ENCODE peak calls at places on chromosomes 16 and 17, in five cellular contexts. L is HepG2, U is GM12878, M is H1, W is K562. G is an unnamed sample.

GRCh38 chr16:17567455-17567854 is 96.7 kb upstream of the XYLT1 start:
- DNase-seq in W (no peak), L (no peak), U (no peak), M (no peak), G (no peak)

GRCh38 chr17:75875940-75876189 is 2.5 kb downstream of the TRIM47 start:
- DNase-seq in W (no peak), L (no peak), M (no peak), U (no peak), G (no peak)

GRCh38 chr17:8856869-8857575 is 10.5 kb downstream of the PIK3R6 start:
- DNase-seq in W (no peak), M (no peak), U (no peak), L (no peak), G (no peak)

GRCh38 chr16:2874584-2875362 is 8.2 kb upstream of the FLYWCH2 start:
- DNase-seq in M (no peak), U (peak), W (peak), L (peak), G (peak)

GRCh38 chr17:66915204-66915611 is 49.3 kb upstream of the CACNG4 start:
- DNase-seq in M (no peak), L (peak), W (no peak), U (no peak), G (peak)

GRCh38 chr17:69326302-69327059 is 452 bp downstream of the ABCA5 start:
- DNase-seq in L (peak), W (no peak), U (no peak), M (no peak), G (no peak)

GRCh38 chr17:50198026-50198669 is 3.3 kb downstream of the COL1A1 start:
- DNase-seq in L (peak), W (peak), M (no peak), U (no peak), G (peak)

GRCh38 chr17:3884188-3884587 is 8.7 kb downstream of the CAMKK1 start:
- DNase-seq in L (no peak), W (no peak), M (no peak), U (no peak), G (no peak)

GRCh38 chr16:55031481-55031880 is 100.8 kb downstream of the IRX5 start:
- DNase-seq in L (no peak), W (no peak), M (no peak), U (no peak), G (no peak)

GRCh38 chr16:87411375-87412271 is 19.5 kb downstream of the MAP1LC3B start:
- DNase-seq in M (no peak), W (no peak), U (no peak), L (no peak), G (no peak)

GRCh38 chr16:12609937-12610699 is 193.6 kb downstream of the CPPED1 start:
- DNase-seq in W (no peak), L (peak), M (no peak), U (no peak), G (no peak)

GRCh38 chr16:87562201-87562600 is 40.1 kb upstream of the JPH3 start:
- DNase-seq in M (no peak), W (no peak), U (no peak), L (no peak), G (no peak)

GRCh38 chr17:80835816-80836657 is 155.6 kb upstream of the CHMP6 start:
- DNase-seq in L (no peak), M (no peak), U (no peak), W (no peak), G (peak)

GRCh38 chr17:63840591-63841349 is 1.7 kb downstream of the SMARCD2 start:
- DNase-seq in M (no peak), U (no peak), W (no peak), L (no peak), G (no peak)

GRCh38 chr17:7186241-7186640 is 7.1 kb upstream of the ASGR1 start:
- DNase-seq in L (peak), U (no peak), W (peak), M (no peak), G (no peak)

GRCh38 chr17:82458885-82459424 is 414 bp downstream of the NARF start:
- DNase-seq in U (no peak), L (no peak), M (no peak), W (no peak), G (peak)

GRCh38 chr16:51048544-51048943 is 102.5 kb downstream of the SALL1 start:
- DNase-seq in U (no peak), L (no peak), M (no peak), W (peak), G (no peak)

GRCh38 chr16:87780385-87780989 is 14.7 kb upstream of the KLHDC4 start:
- DNase-seq in U (peak), W (peak), M (no peak), L (no peak), G (no peak)

GRCh38 chr17:56785396-56785795 is 48.3 kb downstream of the C17orf67 start:
- DNase-seq in L (no peak), U (no peak), M (no peak), W (no peak), G (no peak)

GRCh38 chr17:79926308-79927135 is 87.3 kb upstream of the CBX4 start:
- DNase-seq in U (no peak), W (no peak), M (no peak), L (peak), G (no peak)

GRCh38 chr16:82004651-82005490 is 6.4 kb downstream of the SDR42E1 start:
- DNase-seq in M (no peak), U (no peak), W (no peak), L (no peak), G (no peak)

GRCh38 chr16:58124601-58124915 is 4.6 kb downstream of the CFAP20 start:
- DNase-seq in L (no peak), U (no peak), M (no peak), W (no peak), G (no peak)

GRCh38 chr17:14203392-14203791 is 33.3 kb downstream of the CDRT15 start:
- DNase-seq in M (no peak), W (peak), L (no peak), U (no peak), G (no peak)

GRCh38 chr17:8537734-8538133 is 92.8 kb downstream of the MYH10 start:
- DNase-seq in W (no peak), L (no peak), M (no peak), U (no peak), G (no peak)

GRCh38 chr17:15414502-15415348 is 52.7 kb downstream of the CDRT4 start:
- DNase-seq in M (no peak), L (no peak), U (no peak), W (no peak), G (no peak)

GRCh38 chr17:28180449-28180848 is 138.0 kb downstream of the NLK start:
- DNase-seq in W (no peak), M (no peak), L (no peak), U (no peak), G (no peak)

GRCh38 chr17:59838196-59838911 is 54.4 kb downstream of the TUBD1 start:
- DNase-seq in M (no peak), W (peak), U (no peak), L (no peak), G (no peak)

GRCh38 chr17:44249501-44250246 is 18.3 kb downstream of the SLC4A1 start:
- DNase-seq in M (no peak), W (no peak), U (no peak), L (no peak), G (no peak)

GRCh38 chr16:31507929-31508705 is at the start of gene RUSF1:
- DNase-seq in U (peak), W (peak), M (peak), L (peak), G (peak)

GRCh38 chr17:60170835-60171752 is 21.3 kb downstream of the CA4 start:
- DNase-seq in U (no peak), M (no peak), W (peak), L (no peak), G (no peak)

GRCh38 chr17:52762147-52762793 is 603.8 kb upstream of the CA10 start:
- DNase-seq in W (no peak), L (no peak), M (no peak), U (no peak), G (no peak)

GRCh38 chr17:52756739-52757138 is 598.2 kb upstream of the CA10 start:
- DNase-seq in M (no peak), W (no peak), U (no peak), L (no peak), G (no peak)

GRCh38 chr17:52758481-52758880 is 600.0 kb upstream of the CA10 start:
- DNase-seq in U (no peak), W (no peak), L (no peak), M (no peak), G (no peak)

GRCh38 chr17:52762794-52763167 is 604.3 kb upstream of the CA10 start:
- DNase-seq in L (no peak), W (no peak), M (no peak), U (no peak), G (no peak)

GRCh38 chr17:52759864-52760263 is 601.4 kb upstream of the CA10 start:
- DNase-seq in M (no peak), U (no peak), W (no peak), L (no peak), G (no peak)
- TF ChIP-seq SP1 in M (no peak), U (no peak), W (no peak), L (no peak), G (no peak)

GRCh38 chr16:89123001-89123830 is 29.6 kb downstream of the ACSF3 start:
- DNase-seq in W (no peak), M (no peak), L (no peak), U (no peak), G (peak)
- TF ChIP-seq USF2 in W (no peak), M (no peak), L (no peak), U (no peak), G (no peak)

DNA sequence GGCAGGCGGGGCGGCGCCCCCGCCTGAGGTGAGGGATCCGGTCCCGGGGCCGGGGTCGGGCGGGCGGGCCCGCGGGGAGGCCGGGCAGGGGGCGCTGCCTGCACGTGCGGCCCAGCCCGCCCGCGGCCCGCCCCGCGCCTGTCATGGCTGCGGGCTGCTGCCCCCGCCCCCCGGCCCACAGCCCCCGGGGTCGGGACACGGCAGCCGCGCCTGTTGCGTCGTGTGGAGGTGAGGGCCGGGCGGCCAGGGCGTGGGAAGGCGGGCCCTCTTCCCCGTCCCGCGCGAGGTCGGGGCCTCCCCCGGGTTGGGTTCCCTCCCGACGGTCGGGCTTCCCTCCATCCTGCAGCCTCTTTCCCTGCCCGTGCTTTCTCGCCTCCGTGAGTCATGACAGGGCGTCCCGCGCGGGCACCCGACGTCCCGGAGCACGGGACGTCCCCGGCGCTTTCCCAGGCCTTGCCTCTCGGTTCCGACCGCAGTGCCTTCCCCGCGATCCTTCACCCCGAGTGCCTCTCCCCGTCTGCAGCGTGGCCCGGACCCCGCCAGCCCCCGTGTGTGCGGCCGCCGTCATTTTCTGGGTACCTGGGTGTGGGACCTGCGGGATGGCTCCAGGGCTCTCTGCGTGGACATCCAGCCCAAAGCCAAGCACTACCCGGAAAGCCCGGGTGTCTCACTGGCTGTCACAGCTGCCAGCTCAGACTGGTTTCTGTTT is 76.7 kb downstream of the CHD9 start:
- DNase-seq in L (peak), W (peak), M (no peak), U (no peak), G (peak)
- TF ChIP-seq SP1 in L (no peak), W (no peak), M (no peak), U (no peak), G (no peak)

DNA sequence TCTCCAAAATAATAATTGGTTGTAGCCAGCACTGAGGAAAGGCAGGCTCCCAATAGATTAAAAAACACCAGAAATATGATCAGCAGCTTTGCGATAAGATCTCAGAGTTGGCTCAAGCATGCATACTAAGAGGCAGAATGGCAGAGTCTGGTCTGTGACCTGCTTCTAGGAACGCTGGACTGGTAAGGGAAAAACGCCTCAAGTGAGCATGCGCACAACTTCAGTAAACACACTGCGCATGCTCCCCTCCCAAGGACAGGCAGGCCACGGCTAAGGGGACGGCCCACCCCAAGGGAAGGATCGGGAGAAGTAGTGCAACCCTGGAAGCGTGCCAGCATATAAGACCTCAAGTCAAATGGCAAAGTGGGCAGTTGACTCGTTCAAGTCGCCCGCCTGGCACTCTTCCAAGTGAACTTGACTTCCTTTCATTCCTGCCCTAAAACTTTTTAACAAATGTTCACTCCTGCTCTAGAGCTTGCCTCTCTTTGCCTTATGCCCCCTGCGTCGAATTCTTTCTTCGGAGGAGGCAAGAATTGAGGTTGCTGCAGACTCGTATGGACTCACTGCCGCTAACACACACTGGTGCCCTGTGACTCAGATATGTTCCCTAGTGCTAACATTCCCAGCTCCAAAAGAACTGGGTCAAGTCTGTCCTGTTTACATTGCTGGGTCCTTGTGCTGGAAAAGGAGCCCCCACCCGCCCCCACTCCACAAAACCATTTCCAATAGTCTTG is 22.4 kb upstream of the PRM1 start:
- DNase-seq in M (no peak), L (no peak), U (no peak), W (no peak), G (no peak)
- TF ChIP-seq USF2 in M (no peak), L (peak), U (no peak), W (no peak), G (no peak)

GRCh38 chr16:52786105-52786504 is 239.2 kb upstream of the TOX3 start:
- DNase-seq in M (no peak), L (no peak), U (no peak), W (no peak), G (no peak)
- TF ChIP-seq SP1 in M (no peak), L (no peak), U (no peak), W (no peak), G (no peak)

G was measured in WTC11.